ENCODE peak calls at places on chromosome 10, in five cellular contexts. H is tibial artery; I is NCI-H1694; D is left ventricle myocardium inferior; K is activated naive CD8-positive, alpha-beta T cell treated with anti-CD3 and anti-CD28 coated beads, Interleukin-2, amount 50 U/mL, for 16 hours. M is an unnamed sample.

GRCh38 chr10:114613237-114613979 is 44.7 kb downstream of the ABLIM1 start:
- DNase-seq in H (no peak), I (no peak), D (no peak), K (no peak), M (no peak)

GRCh38 chr10:68508090-68508489 is 19.2 kb downstream of the SLC25A16 start:
- DNase-seq in H (no peak), I (no peak), D (no peak), K (no peak), M (no peak)

GRCh38 chr10:92142512-92142911 is 148.4 kb downstream of the CPEB3 start:
- DNase-seq in H (no peak), I (no peak), D (no peak), K (no peak), M (no peak)

GRCh38 chr10:132611026-132611910 is 73.7 kb downstream of the INPP5A start:
- DNase-seq in H (no peak), I (no peak), D (no peak), K (no peak), M (no peak)

GRCh38 chr10:59865101-59865500 is 41.3 kb downstream of the CCDC6 start:
- DNase-seq in H (no peak), I (peak), D (no peak), K (no peak), M (no peak)

GRCh38 chr10:4748726-4749443 is 77.1 kb upstream of the AKR1E2 start:
- DNase-seq in H (no peak), I (no peak), D (no peak), K (no peak), M (no peak)

GRCh38 chr10:119762035-119762434 is 36.2 kb downstream of the INPP5F start:
- DNase-seq in H (no peak), I (no peak), D (no peak), K (no peak), M (no peak)

GRCh38 chr10:95818663-95819062 is 62.7 kb downstream of the ENTPD1 start:
- DNase-seq in H (no peak), I (no peak), D (no peak), K (no peak), M (no peak)

GRCh38 chr10:412109-412508 is 276.9 kb downstream of the ZMYND11 start:
- DNase-seq in H (no peak), I (no peak), D (no peak), K (no peak), M (no peak)

GRCh38 chr10:96767611-96768010 is 47.3 kb upstream of the PIK3AP1 start:
- DNase-seq in H (no peak), I (no peak), D (no peak), K (no peak), M (no peak)

GRCh38 chr10:103507235-103508191 is 14.0 kb downstream of the NEURL1 start:
- DNase-seq in H (no peak), I (no peak), D (no peak), K (no peak), M (no peak)

GRCh38 chr10:86372119-86372784 is 5.7 kb upstream of the GRID1 start:
- DNase-seq in H (peak), I (no peak), D (no peak), K (no peak), M (no peak)

GRCh38 chr10:124999433-125000365 is 57.8 kb downstream of the ZRANB1 start:
- DNase-seq in H (peak), I (no peak), D (peak), K (no peak), M (peak)

GRCh38 chr10:127157506-127158205 is 38.7 kb downstream of the INSYN2A start:
- DNase-seq in H (no peak), I (no peak), D (no peak), K (no peak), M (no peak)

GRCh38 chr10:96118604-96119450 is 11.3 kb upstream of the ZNF518A start:
- DNase-seq in H (no peak), I (no peak), D (no peak), K (no peak), M (no peak)

GRCh38 chr10:24533981-24534380 is 189.7 kb downstream of the ARHGAP21 start:
- DNase-seq in H (no peak), I (no peak), D (no peak), K (no peak), M (no peak)

GRCh38 chr10:63169063-63169462 is 35.9 kb downstream of the NRBF2 start:
- DNase-seq in H (no peak), I (no peak), D (no peak), K (no peak), M (no peak)

GRCh38 chr10:8840356-8840755 is 785.9 kb downstream of the GATA3 start:
- DNase-seq in H (no peak), I (no peak), D (no peak), K (no peak), M (no peak)

GRCh38 chr10:60798031-60798430 is 19.8 kb downstream of the CDK1 start:
- DNase-seq in H (no peak), I (no peak), D (no peak), K (no peak), M (no peak)

GRCh38 chr10:91162050-91162494 is 58.4 kb upstream of the PCGF5 start:
- DNase-seq in H (no peak), I (no peak), D (no peak), K (no peak), M (no peak)

GRCh38 chr10:102279104-102279503 is 33.8 kb downstream of the GBF1 start:
- DNase-seq in H (no peak), I (no peak), D (no peak), K (no peak), M (no peak)

GRCh38 chr10:86944471-86944870 is 12.9 kb downstream of the MMRN2 start:
- DNase-seq in H (no peak), I (no peak), D (no peak), K (no peak), M (no peak)

GRCh38 chr10:1571587-1572237 is 165.6 kb downstream of the ADARB2 start:
- DNase-seq in H (no peak), I (no peak), D (no peak), K (no peak), M (no peak)

GRCh38 chr10:104899779-104900178 is 258.7 kb downstream of the SORCS3 start:
- DNase-seq in H (no peak), I (no peak), D (no peak), K (no peak), M (no peak)

GRCh38 chr10:125985557-125986246 is 89.3 kb downstream of the FANK1 start:
- DNase-seq in H (no peak), I (no peak), D (no peak), K (no peak), M (no peak)

GRCh38 chr10:17229016-17229716 is 1.1 kb downstream of the VIM start:
- DNase-seq in H (peak), I (no peak), D (peak), K (peak), M (no peak)

GRCh38 chr10:93219347-93219746 is 145.7 kb downstream of the CYP26A1 start:
- DNase-seq in H (no peak), I (no peak), D (no peak), K (no peak), M (no peak)

GRCh38 chr10:30445716-30446115 is 11.7 kb downstream of the MAP3K8 start:
- DNase-seq in H (no peak), I (no peak), D (no peak), K (no peak), M (no peak)

GRCh38 chr10:63105811-63106755 is 27.0 kb upstream of the NRBF2 start:
- DNase-seq in H (peak), I (no peak), D (peak), K (no peak), M (peak)

GRCh38 chr10:62399211-62399610 is 25.0 kb downstream of the ZNF365 start:
- DNase-seq in H (no peak), I (no peak), D (no peak), K (no peak), M (no peak)

GRCh38 chr10:43667317-43667731 is 18.6 kb upstream of the ZNF32 start:
- DNase-seq in H (no peak), I (no peak), D (no peak), K (no peak), M (no peak)

GRCh38 chr10:7409045-7409731 is 1.6 kb downstream of the SFMBT2 start:
- DNase-seq in H (no peak), I (no peak), D (peak), K (no peak), M (no peak)

GRCh38 chr10:78292987-78293865 is 259.6 kb downstream of the RPS24 start:
- DNase-seq in H (no peak), I (no peak), D (no peak), K (no peak), M (no peak)

GRCh38 chr10:131920693-131921092 is 19.9 kb downstream of the PPP2R2D start:
- DNase-seq in H (no peak), I (no peak), D (no peak), K (no peak), M (no peak)

GRCh38 chr10:60827791-60828488 is 49.7 kb downstream of the CDK1 start:
- DNase-seq in H (no peak), I (no peak), D (no peak), K (no peak), M (no peak)

GRCh38 chr10:118557946-118558345 is 37.5 kb downstream of the PRLHR start:
- DNase-seq in H (no peak), I (no peak), D (no peak), K (no peak), M (no peak)

GRCh38 chr10:84355106-84355505 is 26.7 kb downstream of the CCSER2 start:
- DNase-seq in H (no peak), I (no peak), D (no peak), K (no peak), M (no peak)

GRCh38 chr10:18238875-18239485 is 98.8 kb downstream of the CACNB2 start:
- DNase-seq in H (no peak), I (no peak), D (no peak), K (no peak), M (no peak)